ENCODE peak calls at places on chromosomes 5 and 9, in eight cellular contexts. B is activated T-helper 9 cell treated with anti-CD3 and anti-CD28 coated beads, Interleukin-2, amount 50 U/mL, for 16 hours; E is stimulated activated CD8-positive, alpha-beta memory T cell treated with anti-CD3 and anti-CD28 coated beads, Interleukin-2, amount 100 ng/mL, for 1 hour; Z is progenitor cell of endocrine pancreas; V is fibroblast of the aortic adventitia; J is NCI-H1105 treated with DMSO at 0.1 percent for 48 hours; G is AG08396; O is activated naive CD4-positive, alpha-beta T cell. I is an unnamed sample.

GRCh38 chr9:89919171-89919681 is 314.4 kb downstream of the GADD45G start:
- DNase-seq in B (no peak), E (no peak), Z (no peak), V (no peak), J (no peak), G (no peak), O (no peak), I (no peak)

GRCh38 chr5:173238312-173239232 is 3.6 kb upstream of the NKX2-5 start:
- DNase-seq in B (no peak), E (no peak), Z (no peak), V (no peak), J (no peak), G (no peak), O (no peak), I (no peak)

GRCh38 chr5:107805819-107806218 is 135.1 kb upstream of the EFNA5 start:
- DNase-seq in B (no peak), E (no peak), Z (no peak), V (no peak), J (peak), G (no peak), O (no peak), I (no peak)

GRCh38 chr5:30690931-30691330 is 502.6 kb upstream of the CDH6 start:
- DNase-seq in B (no peak), E (no peak), Z (no peak), V (no peak), J (no peak), G (no peak), O (no peak), I (no peak)

GRCh38 chr5:33457817-33458216 is 17.1 kb downstream of the TARS1 start:
- DNase-seq in B (no peak), E (no peak), Z (no peak), V (no peak), J (no peak), G (no peak), O (no peak), I (no peak)

GRCh38 chr9:94974154-94974860 is 247.8 kb downstream of the AOPEP start:
- DNase-seq in B (no peak), E (no peak), Z (no peak), V (peak), J (no peak), G (no peak), O (no peak), I (peak)

GRCh38 chr9:132346177-132346576 is 8.6 kb downstream of the SETX start:
- DNase-seq in B (no peak), E (no peak), Z (no peak), V (no peak), J (no peak), G (no peak), O (no peak), I (no peak)

GRCh38 chr5:10702040-10702629 is 58.9 kb downstream of the DAP start:
- DNase-seq in B (no peak), E (no peak), Z (no peak), V (peak), J (no peak), G (peak), O (no peak), I (peak)

GRCh38 chr5:85670417-85670816 is 947.3 kb upstream of the COX7C start:
- DNase-seq in B (no peak), E (no peak), Z (no peak), V (no peak), J (no peak), G (no peak), O (no peak), I (no peak)

GRCh38 chr5:159849437-159850191 is 66.7 kb upstream of the ADRA1B start:
- DNase-seq in B (no peak), E (no peak), Z (no peak), V (peak), J (no peak), G (peak), O (no peak), I (peak)

GRCh38 chr5:110354341-110354740 is 372.1 kb downstream of the TMEM232 start:
- DNase-seq in B (no peak), E (no peak), Z (no peak), V (peak), J (no peak), G (no peak), O (no peak), I (peak)

GRCh38 chr5:66927140-66927539 is 269.5 kb downstream of the CD180 start:
- DNase-seq in B (no peak), E (no peak), Z (no peak), V (no peak), J (no peak), G (no peak), O (no peak), I (no peak)

GRCh38 chr9:93464395-93464794 is 11.0 kb upstream of the FAM120AOS start:
- DNase-seq in B (no peak), E (no peak), Z (no peak), V (no peak), J (no peak), G (no peak), O (no peak), I (no peak)

GRCh38 chr5:157761690-157762611 is 18.4 kb downstream of the LSM11 start:
- DNase-seq in B (no peak), E (no peak), Z (no peak), V (peak), J (peak), G (peak), O (no peak), I (peak)

GRCh38 chr9:14515564-14516198 is 177.6 kb downstream of the ZDHHC21 start:
- DNase-seq in B (no peak), E (no peak), Z (no peak), V (no peak), J (peak), G (no peak), O (no peak), I (no peak)

GRCh38 chr5:89044665-89045200 is 161.7 kb upstream of the MEF2C start:
- DNase-seq in B (no peak), E (no peak), Z (no peak), V (no peak), J (no peak), G (no peak), O (no peak), I (no peak)

GRCh38 chr5:362978-363765 is 41.7 kb downstream of the AHRR start:
- DNase-seq in B (no peak), E (no peak), Z (peak), V (no peak), J (no peak), G (no peak), O (no peak), I (no peak)

GRCh38 chr9:121551985-121552753 is 52.5 kb upstream of the GGTA1 start:
- DNase-seq in B (no peak), E (no peak), Z (no peak), V (no peak), J (no peak), G (no peak), O (no peak), I (no peak)

GRCh38 chr9:134660407-134660806 is 18.8 kb downstream of the COL5A1 start:
- DNase-seq in B (no peak), E (no peak), Z (no peak), V (no peak), J (no peak), G (no peak), O (no peak), I (no peak)

GRCh38 chr5:96703384-96703910 is 41.3 kb downstream of the CAST start:
- DNase-seq in B (no peak), E (no peak), Z (no peak), V (peak), J (no peak), G (no peak), O (no peak), I (no peak)

GRCh38 chr5:123875444-123876264 is 363.7 kb downstream of the CSNK1G3 start:
- DNase-seq in B (no peak), E (no peak), Z (no peak), V (no peak), J (no peak), G (no peak), O (no peak), I (no peak)

GRCh38 chr9:33300546-33300945 is 10.2 kb downstream of the NFX1 start:
- DNase-seq in B (no peak), E (no peak), Z (no peak), V (no peak), J (no peak), G (no peak), O (no peak), I (no peak)

GRCh38 chr9:72477862-72478564 is 43.4 kb upstream of the TMC1 start:
- DNase-seq in B (no peak), E (no peak), Z (no peak), V (peak), J (no peak), G (peak), O (no peak), I (peak)

GRCh38 chr5:75656311-75657003 is 45.2 kb downstream of the ANKDD1B start:
- DNase-seq in B (no peak), E (no peak), Z (no peak), V (peak), J (peak), G (peak), O (no peak), I (peak)

GRCh38 chr9:28120241-28121025 is 547.2 kb upstream of the C9orf72 start:
- DNase-seq in B (no peak), E (no peak), Z (no peak), V (no peak), J (peak), G (no peak), O (no peak), I (no peak)

GRCh38 chr5:135877570-135878155 is 18.0 kb downstream of the IL9 start:
- DNase-seq in B (no peak), E (no peak), Z (no peak), V (no peak), J (no peak), G (no peak), O (no peak), I (no peak)

GRCh38 chr5:125463441-125464092 is 717.1 kb upstream of the ZNF608 start:
- DNase-seq in B (no peak), E (no peak), Z (no peak), V (peak), J (no peak), G (no peak), O (no peak), I (no peak)

GRCh38 chr9:38339496-38339895 is 53.0 kb upstream of the ALDH1B1 start:
- DNase-seq in B (no peak), E (no peak), Z (no peak), V (peak), J (no peak), G (peak), O (no peak), I (peak)

GRCh38 chr9:129287595-129288305 is 109.7 kb upstream of the IER5L start:
- DNase-seq in B (no peak), E (no peak), Z (no peak), V (no peak), J (no peak), G (no peak), O (no peak), I (peak)

GRCh38 chr5:5141625-5142527 is 1.7 kb downstream of the ADAMTS16 start:
- DNase-seq in B (peak), E (no peak), Z (peak), V (peak), J (peak), G (peak), O (peak), I (peak)

GRCh38 chr9:136901516-136902258 is 15.4 kb downstream of the TRAF2 start:
- DNase-seq in B (peak), E (no peak), Z (no peak), V (peak), J (no peak), G (peak), O (peak), I (peak)

GRCh38 chr9:5110867-5111681 is 74.4 kb downstream of the INSL6 start:
- DNase-seq in B (no peak), E (no peak), Z (no peak), V (no peak), J (no peak), G (no peak), O (no peak), I (no peak)

GRCh38 chr9:137083418-137084004 is 3.3 kb upstream of the MAN1B1 start:
- DNase-seq in B (no peak), E (no peak), Z (no peak), V (peak), J (no peak), G (peak), O (no peak), I (peak)

GRCh38 chr9:29213374-29214161 is 1640.3 kb upstream of the C9orf72 start:
- DNase-seq in B (no peak), E (no peak), Z (peak), V (no peak), J (peak), G (no peak), O (no peak), I (peak)

GRCh38 chr9:136133191-136133958 is 14.7 kb upstream of the TMEM250 start:
- DNase-seq in B (no peak), E (no peak), Z (peak), V (no peak), J (peak), G (peak), O (peak), I (peak)

GRCh38 chr5:93163010-93163663 is 417.9 kb downstream of the NR2F1-AS1 start:
- DNase-seq in B (no peak), E (no peak), Z (no peak), V (peak), J (no peak), G (peak), O (no peak), I (peak)

GRCh38 chr5:1007681-1008450 is 736 bp upstream of the NKD2 start:
- DNase-seq in B (no peak), E (no peak), Z (peak), V (no peak), J (no peak), G (no peak), O (no peak), I (no peak)

GRCh38 chr5:8839361-8840055 is 706.4 kb downstream of the SEMA5A start:
- DNase-seq in B (no peak), E (no peak), Z (no peak), V (no peak), J (no peak), G (no peak), O (no peak), I (no peak)

GRCh38 chr5:31530541-31531265 is 1.2 kb downstream of the DROSHA start:
- DNase-seq in B (no peak), E (no peak), Z (no peak), V (no peak), J (no peak), G (no peak), O (no peak), I (no peak)